ENCODE peak calls at places on chromosomes 1 and 21, in four cellular contexts. F is SK-N-SH, W is HCT116, Y is K562. X is an unnamed sample.

GRCh38 chr1:117339866-117340357 is 27.3 kb upstream of the MAN1A2 start:
- DNase-seq in F (peak), W (peak), Y (peak), X (peak)

GRCh38 chr1:19688041-19688842 is 23.6 kb downstream of the HTR6 start:
- DNase-seq in F (no peak), W (no peak), Y (no peak), X (no peak)

GRCh38 chr1:29785137-29785527 is 548.8 kb downstream of the PTPRU start:
- DNase-seq in F (peak), W (no peak), Y (no peak), X (no peak)

GRCh38 chr1:231931846-231932454 is 305.4 kb downstream of the DISC1 start:
- DNase-seq in F (no peak), W (peak), Y (peak), X (no peak)

GRCh38 chr1:116986531-116987255 is 14.9 kb upstream of the CD101 start:
- DNase-seq in F (no peak), W (no peak), Y (peak), X (no peak)

GRCh38 chr1:21491483-21492170 is 17.6 kb upstream of the ALPL start:
- DNase-seq in F (no peak), W (no peak), Y (no peak), X (no peak)

GRCh38 chr1:40315239-40315794 is 1.8 kb downstream of the COL9A2 start:
- DNase-seq in F (peak), W (peak), Y (peak), X (peak)

GRCh38 chr1:225156254-225156653 is 226.8 kb downstream of the DNAH14 start:
- DNase-seq in F (no peak), W (no peak), Y (no peak), X (no peak)

GRCh38 chr1:210264521-210265380 is 32.2 kb downstream of the SERTAD4 start:
- DNase-seq in F (peak), W (no peak), Y (no peak), X (no peak)

GRCh38 chr1:84996846-84997666 is at the start of gene MCOLN2:
- DNase-seq in F (peak), W (no peak), Y (peak), X (no peak)

GRCh38 chr1:229091721-229092136 is 179.2 kb upstream of the RAB4A start:
- DNase-seq in F (no peak), W (no peak), Y (no peak), X (no peak)

GRCh38 chr21:41634858-41635257 is 126.9 kb upstream of the TMPRSS2 start:
- DNase-seq in F (no peak), W (no peak), Y (no peak), X (no peak)

GRCh38 chr1:152001631-152002584 is 8.2 kb upstream of the S100A10 start:
- DNase-seq in F (peak), W (peak), Y (peak), X (peak)

GRCh38 chr1:31182352-31182751 is 57.3 kb downstream of the NKAIN1 start:
- DNase-seq in F (peak), W (peak), Y (peak), X (peak)

GRCh38 chr1:227342075-227342829 is 24.0 kb upstream of the CDC42BPA start:
- DNase-seq in F (no peak), W (no peak), Y (no peak), X (no peak)

GRCh38 chr1:8047112-8047511 is 21.0 kb upstream of the ERRFI1 start:
- DNase-seq in F (no peak), W (no peak), Y (no peak), X (no peak)

GRCh38 chr1:105793541-105794146 is 1262.8 kb upstream of the PRMT6 start:
- DNase-seq in F (peak), W (no peak), Y (peak), X (peak)

GRCh38 chr1:182616130-182617074 is 12.2 kb upstream of the RGS16 start:
- DNase-seq in F (peak), W (no peak), Y (no peak), X (no peak)

GRCh38 chr1:154556422-154556821 is 2.0 kb downstream of the UBE2Q1 start:
- DNase-seq in F (no peak), W (no peak), Y (no peak), X (no peak)

GRCh38 chr1:17441265-17441992 is 2.0 kb upstream of the RCC2 start:
- DNase-seq in F (no peak), W (peak), Y (no peak), X (no peak)

GRCh38 chr1:15056515-15057285 is 96.8 kb upstream of the TMEM51 start:
- DNase-seq in F (peak), W (no peak), Y (peak), X (no peak)

GRCh38 chr21:45019076-45019886 is 55.1 kb upstream of the ADARB1 start:
- DNase-seq in F (peak), W (no peak), Y (no peak), X (no peak)

GRCh38 chr1:71557138-71557537 is 476.3 kb upstream of the ZRANB2 start:
- DNase-seq in F (no peak), W (no peak), Y (no peak), X (no peak)

GRCh38 chr1:212309967-212310366 is 24.8 kb downstream of the PPP2R5A start:
- DNase-seq in F (no peak), W (no peak), Y (no peak), X (peak)

DNA sequence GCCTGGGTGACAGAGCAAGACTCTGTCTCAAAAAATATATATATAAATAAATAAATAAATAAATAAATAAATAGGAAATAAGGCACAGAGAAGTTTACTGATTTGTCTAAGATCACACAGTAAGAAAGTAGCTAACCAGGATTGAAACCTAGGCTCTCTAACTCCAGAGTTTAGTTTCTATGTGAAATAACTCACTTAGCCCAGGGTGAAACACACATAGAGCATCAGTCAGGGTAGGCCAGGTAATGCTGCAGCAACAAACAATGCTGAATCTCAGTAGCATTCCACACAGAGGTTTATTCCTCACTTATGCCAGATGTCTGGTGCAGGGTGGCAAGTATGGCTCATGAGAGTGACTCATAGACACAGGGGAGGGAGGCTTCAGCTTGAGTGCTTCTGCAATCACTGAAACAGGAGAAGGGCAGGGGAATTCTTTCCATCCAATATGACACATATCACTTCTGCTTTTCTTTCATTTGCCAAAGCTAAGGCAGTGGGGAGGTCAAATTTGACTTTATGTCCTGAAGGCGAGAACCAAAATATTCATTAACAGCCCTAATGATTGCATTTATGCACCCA is 37.1 kb upstream of the KANK4 start:
- DNase-seq in F (no peak), W (peak), Y (no peak), X (no peak)
- TF ChIP-seq ELF1 in F (no peak), W (no peak), Y (no peak), X (no peak)

DNA sequence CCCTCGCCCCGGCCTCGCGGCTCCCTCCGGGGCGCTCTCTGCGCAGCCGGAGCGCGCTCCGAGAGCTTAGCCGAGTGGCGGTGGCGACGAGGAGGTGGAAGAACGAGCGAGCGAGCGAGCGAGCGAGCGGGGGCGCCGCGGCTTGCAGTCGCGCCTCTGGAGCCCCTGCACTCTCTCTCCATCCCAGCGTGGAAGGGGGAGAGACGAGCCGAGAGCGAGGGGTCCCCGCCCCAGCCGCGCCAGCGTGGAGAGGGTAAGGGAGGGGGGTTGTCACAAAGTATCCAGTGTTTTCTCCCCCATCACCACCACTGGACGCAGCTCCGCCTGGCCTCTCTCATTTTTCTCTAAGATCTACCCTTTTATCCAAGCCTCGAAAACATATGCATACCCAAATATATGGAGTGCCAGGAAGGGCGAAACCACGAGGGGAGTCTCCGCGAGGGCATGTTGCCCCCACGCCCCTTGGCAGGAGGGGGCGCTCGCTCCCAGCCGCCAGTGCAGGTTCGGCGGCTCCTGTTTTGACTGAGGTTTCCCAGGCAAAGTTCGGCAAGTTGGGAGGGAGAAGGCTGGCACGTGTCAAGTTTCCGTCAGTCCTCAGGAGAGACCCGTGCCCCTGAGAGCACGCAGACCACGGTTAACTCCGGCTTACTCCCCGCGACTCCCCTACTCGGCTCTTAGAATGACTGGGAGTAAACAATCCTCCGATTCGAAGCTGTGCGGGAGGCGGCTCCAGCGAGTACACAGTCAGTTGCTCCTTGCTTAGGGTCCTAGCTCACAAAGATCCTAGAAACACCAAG is 569 bp upstream of the DAB1 start:
- DNase-seq in F (peak), W (no peak), Y (peak), X (peak)
- TF ChIP-seq JUND in F (no peak), W (no peak), Y (no peak), X (no peak)

DNA sequence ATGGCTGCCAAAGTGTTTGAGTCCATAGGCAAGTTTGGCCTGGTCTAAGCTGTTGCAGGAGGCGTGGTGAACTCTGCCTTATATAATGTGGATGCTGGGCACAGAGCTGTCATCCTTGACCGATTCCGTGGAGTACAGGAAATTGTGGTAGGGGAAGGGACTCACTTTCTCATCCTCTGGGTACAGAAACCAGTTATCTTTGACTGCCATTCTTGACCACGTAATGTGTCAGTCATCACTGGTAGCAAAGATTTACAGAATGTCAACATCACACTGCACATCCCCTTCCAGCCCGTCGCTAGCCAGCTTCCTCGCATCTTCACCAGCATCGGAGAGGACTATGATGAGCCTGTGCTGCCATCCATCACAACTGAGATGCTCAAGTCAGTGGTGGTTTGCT is 215.8 kb upstream of the JUN start:
- DNase-seq in F (no peak), W (no peak), Y (no peak), X (no peak)
- TF ChIP-seq ELF1 in F (no peak), W (no peak), Y (no peak), X (no peak)

DNA sequence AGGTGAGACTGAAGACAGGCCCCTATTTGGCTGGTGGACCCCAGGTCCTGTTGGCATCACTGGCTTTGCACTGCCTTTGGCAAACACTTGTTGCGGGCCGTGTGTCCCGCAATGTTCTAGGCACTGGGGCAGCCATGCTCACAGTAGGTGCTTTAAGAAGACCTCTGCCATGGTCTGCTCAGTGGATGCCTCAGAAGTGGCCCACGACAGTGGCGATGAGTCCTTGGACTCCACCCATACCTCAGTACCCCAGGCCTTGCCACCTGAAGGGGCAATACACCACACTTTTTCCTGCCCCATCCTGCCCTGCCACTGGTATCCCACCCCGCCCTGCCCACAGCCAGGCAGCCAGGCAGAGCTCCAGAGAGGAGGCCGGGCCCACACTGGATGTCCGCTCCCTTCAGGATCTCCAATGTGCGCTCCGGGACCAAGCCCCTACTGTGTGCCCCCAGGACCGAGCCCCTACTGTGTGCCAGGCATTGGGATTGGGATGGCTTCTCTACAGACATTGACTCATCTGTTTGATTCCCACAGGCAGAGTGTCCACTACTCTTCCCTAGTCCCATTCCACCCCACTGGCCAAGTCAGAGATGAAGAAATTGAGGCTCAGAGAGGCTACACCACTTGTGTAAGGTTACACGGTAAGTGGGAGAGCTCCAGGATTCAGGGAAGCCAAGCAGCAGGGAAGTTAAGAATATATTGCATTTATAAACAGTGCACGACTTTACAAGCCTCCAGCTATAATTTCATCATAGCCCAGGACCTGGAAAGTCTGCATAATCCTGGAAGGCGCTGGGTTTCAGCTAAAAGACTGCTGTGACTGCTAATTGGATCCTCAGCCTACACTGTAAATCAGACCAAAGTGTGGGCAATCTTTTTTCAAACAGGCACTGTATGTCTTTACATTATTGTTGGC is 101.6 kb downstream of the DMRTB1 start:
- DNase-seq in F (peak), W (no peak), Y (no peak), X (no peak)
- TF ChIP-seq JUND in F (no peak), W (no peak), Y (no peak), X (no peak)

GRCh38 chr1:167926486-167926997 is 9.9 kb upstream of the DCAF6 start:
- DNase-seq in F (peak), W (no peak), Y (peak), X (peak)
- TF ChIP-seq ELF1 in F (no peak), W (no peak), Y (no peak), X (no peak)

DNA sequence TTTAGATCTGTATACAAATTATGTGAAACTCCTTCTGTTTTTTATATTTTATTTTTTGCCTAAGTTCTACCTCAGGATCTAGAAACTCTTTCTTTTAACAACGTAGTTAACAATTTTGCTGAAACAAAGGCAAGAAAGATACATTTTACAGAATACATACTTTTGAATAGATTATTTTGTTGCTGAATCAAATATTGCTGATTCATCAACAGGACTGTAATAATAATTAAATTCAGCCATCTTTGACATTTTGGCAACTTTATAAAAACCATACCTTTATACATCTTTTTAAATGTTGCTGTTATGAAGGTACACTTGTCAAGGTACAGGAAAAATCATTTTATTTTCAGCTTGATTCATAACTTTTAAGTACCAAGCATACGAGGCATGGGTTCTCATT is 10.7 kb upstream of the COA6 start:
- DNase-seq in F (no peak), W (no peak), Y (no peak), X (no peak)
- TF ChIP-seq JUND in F (no peak), W (no peak), Y (no peak), X (no peak)

GRCh38 chr1:44884746-44885145 is 41.7 kb upstream of the PTCH2 start:
- DNase-seq in F (no peak), W (no peak), Y (no peak), X (no peak)
- TF ChIP-seq ELF1 in F (no peak), W (no peak), Y (no peak), X (no peak)